ENCODE peak calls at places on chromosome 16, in seven cellular contexts. R is upper lobe of right lung, P is ascending aorta, Z is GM23338, K is HFF-Myc, S is kidney, F is stomach. I is an unnamed sample.

GRCh38 chr16:56257666-56258359 is 66.5 kb downstream of the GNAO1 start:
- DNase-seq in R (no peak), P (no peak), Z (no peak), K (no peak), S (no peak), F (no peak), I (no peak)

GRCh38 chr16:73142069-73142880 is 94.3 kb upstream of the ZFHX3 start:
- DNase-seq in R (no peak), P (no peak), Z (no peak), K (no peak), S (no peak), F (no peak), I (no peak)

GRCh38 chr16:88628512-88628974 is 9.8 kb upstream of the IL17C start:
- DNase-seq in R (no peak), P (no peak), Z (peak; percentile 92), K (no peak), S (no peak), F (no peak), I (no peak)

GRCh38 chr16:27123795-27124194 is 57.1 kb downstream of the C16orf82 start:
- DNase-seq in R (no peak), P (no peak), Z (no peak), K (no peak), S (no peak), F (no peak), I (no peak)

GRCh38 chr16:77298638-77299360 is 99.6 kb downstream of the SYCE1L start:
- DNase-seq in R (no peak), P (no peak), Z (no peak), K (peak; percentile 53), S (no peak), F (no peak), I (no peak)

GRCh38 chr16:88580371-88580770 is 10.2 kb downstream of the ZC3H18 start:
- DNase-seq in R (no peak), P (no peak), Z (no peak), K (no peak), S (no peak), F (no peak), I (no peak)

GRCh38 chr16:87725596-87726235 is 40.1 kb downstream of the KLHDC4 start:
- DNase-seq in R (peak; percentile 79), P (no peak), Z (peak; percentile 23), K (peak; percentile 60), S (no peak), F (no peak), I (no peak)

GRCh38 chr16:52816993-52817392 is 235.7 kb downstream of the CHD9NB start:
- DNase-seq in R (no peak), P (no peak), Z (no peak), K (no peak), S (no peak), F (no peak), I (no peak)

GRCh38 chr16:27365142-27366089 is 36.6 kb upstream of the IL21R start:
- DNase-seq in R (no peak), P (no peak), Z (no peak), K (no peak), S (no peak), F (no peak), I (no peak)

GRCh38 chr16:24800586-24800985 is 45.2 kb upstream of the SLC5A11 start:
- DNase-seq in R (no peak), P (no peak), Z (peak; percentile 17), K (no peak), S (no peak), F (no peak), I (no peak)

GRCh38 chr16:8623634-8624033 is 2.1 kb downstream of the METTL22 start:
- DNase-seq in R (no peak), P (no peak), Z (no peak), K (no peak), S (no peak), F (no peak), I (no peak)

GRCh38 chr16:73308776-73309175 is 260.8 kb upstream of the ZFHX3 start:
- DNase-seq in R (no peak), P (no peak), Z (no peak), K (no peak), S (no peak), F (no peak), I (no peak)

GRCh38 chr16:53899471-53899870 is 195.5 kb downstream of the FTO start:
- DNase-seq in R (no peak), P (no peak), Z (no peak), K (no peak), S (no peak), F (no peak), I (no peak)

GRCh38 chr16:72787130-72787518 is 260.8 kb downstream of the ZFHX3 start:
- DNase-seq in R (no peak), P (no peak), Z (no peak), K (no peak), S (no peak), F (no peak), I (no peak)

GRCh38 chr16:64900517-64900916 is 221.3 kb downstream of the CDH11 start:
- DNase-seq in R (no peak), P (no peak), Z (no peak), K (no peak), S (no peak), F (no peak), I (no peak)

GRCh38 chr16:12436201-12436657 is 367.5 kb downstream of the CPPED1 start:
- DNase-seq in R (no peak), P (no peak), Z (peak; percentile 72), K (no peak), S (no peak), F (no peak), I (no peak)

GRCh38 chr16:12435730-12436129 is 368.0 kb downstream of the CPPED1 start:
- DNase-seq in R (no peak), P (no peak), Z (peak; percentile 20), K (no peak), S (no peak), F (no peak), I (no peak)

GRCh38 chr16:12434567-12434966 is 369.1 kb downstream of the CPPED1 start:
- DNase-seq in R (no peak), P (no peak), Z (no peak), K (no peak), S (no peak), F (no peak), I (no peak)

GRCh38 chr16:12433691-12434390 is 369.8 kb downstream of the CPPED1 start:
- DNase-seq in R (no peak), P (no peak), Z (no peak), K (no peak), S (no peak), F (no peak), I (no peak)

GRCh38 chr16:12431547-12431946 is 372.1 kb downstream of the CPPED1 start:
- DNase-seq in R (no peak), P (no peak), Z (no peak), K (no peak), S (no peak), F (no peak), I (no peak)
- H3K4me3 ChIP-seq in R (no peak overlapping the region), P (no peak overlapping the region), Z (no peak overlapping the region), K (no peak overlapping the region), S (no peak overlapping the region), F (no peak overlapping the region), I (no peak overlapping the region)

GRCh38 chr16:51114369-51114768 is 36.7 kb downstream of the SALL1 start:
- DNase-seq in R (no peak), P (no peak), Z (peak; percentile 43), K (no peak), S (no peak), F (no peak), I (no peak)
- H3K4me3 ChIP-seq in R (no peak overlapping the region), P (no peak overlapping the region), Z (peak overlapping the region; percentile 63), K (no peak overlapping the region), S (no peak overlapping the region), F (no peak overlapping the region), I (no peak overlapping the region)

GRCh38 chr16:86211800-86212199 is 298.5 kb upstream of the FOXF1 start:
- DNase-seq in R (no peak), P (no peak), Z (no peak), K (no peak), S (no peak), F (no peak), I (no peak)
- H3K4me3 ChIP-seq in R (no peak overlapping the region), P (no peak overlapping the region), Z (no peak overlapping the region), K (no peak overlapping the region), S (no peak overlapping the region), F (no peak overlapping the region), I (no peak overlapping the region)

GRCh38 chr16:86503830-86504229 is 6.5 kb upstream of the FOXF1 start:
- DNase-seq in R (no peak), P (no peak), Z (no peak), K (no peak), S (peak; percentile 29), F (no peak), I (no peak)

GRCh38 chr16:86505899-86506864 is 4.1 kb upstream of the FOXF1 start:
- DNase-seq in R (no peak), P (no peak), Z (no peak), K (no peak), S (no peak), F (no peak), I (no peak)

GRCh38 chr16:86502856-86503748 is 7.2 kb upstream of the FOXF1 start:
- DNase-seq in R (no peak), P (no peak), Z (no peak), K (peak; percentile 76), S (peak; percentile 22), F (no peak), I (no peak)

GRCh38 chr16:86505185-86505898 is 5.0 kb upstream of the FOXF1 start:
- DNase-seq in R (no peak), P (no peak), Z (peak; percentile 67), K (no peak), S (no peak), F (no peak), I (no peak)

DNA sequence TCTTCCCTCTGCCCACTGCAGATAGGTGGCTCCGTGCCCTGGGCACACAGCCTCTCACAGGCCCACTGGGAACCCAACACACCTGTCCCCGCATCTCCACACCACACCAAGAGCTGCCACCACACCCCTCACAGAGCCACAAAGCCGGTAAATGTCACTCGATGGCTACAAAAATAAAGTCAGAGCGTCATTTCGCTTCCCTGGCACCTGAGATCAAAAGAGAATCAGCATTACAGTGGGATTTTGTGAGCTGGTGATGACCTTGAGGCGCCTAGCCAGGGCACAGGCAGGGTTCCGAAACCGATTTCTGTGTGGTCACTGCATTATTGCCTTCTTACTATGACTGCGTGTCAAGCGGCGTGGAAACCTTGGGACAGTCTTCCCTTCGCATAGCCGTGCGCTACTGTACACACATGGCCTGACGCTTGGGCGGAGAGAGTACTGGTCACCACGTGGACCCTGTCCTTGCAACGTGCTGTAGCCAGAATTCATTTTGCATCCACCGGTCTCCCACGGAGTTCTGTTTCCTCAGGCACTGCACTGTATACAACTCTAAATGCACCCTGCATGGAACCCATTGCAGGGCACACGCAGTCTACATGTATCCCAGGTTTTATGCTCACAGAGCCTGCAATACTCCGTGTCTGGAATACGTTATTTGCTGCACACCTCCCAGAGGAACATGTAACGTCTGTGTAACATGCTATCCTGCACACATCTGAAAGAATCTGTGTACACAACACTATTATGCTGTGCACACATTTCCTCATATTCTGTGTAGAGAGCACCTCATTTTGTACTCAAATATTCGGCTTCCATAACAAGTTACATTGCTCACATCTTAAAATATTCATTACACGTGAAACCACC is 5.8 kb upstream of the FOXF1 start:
- DNase-seq in R (no peak), P (no peak), Z (no peak), K (no peak), S (no peak), F (no peak), I (no peak)
- H3K4me3 ChIP-seq in R (peak overlapping the region; percentile 62), P (no peak overlapping the region), Z (no peak overlapping the region), K (peak overlapping the region; percentile 78), S (no peak overlapping the region), F (peak overlapping the region; percentile 64), I (peak overlapping the region; percentile 69)

I was measured in esophagus squamous epithelium.